ENCODE peak calls at places on chromosomes 7 and 10, in nine cellular contexts. R is activated CD8-positive, alpha-beta memory T cell treated with anti-CD3 and anti-CD28 coated beads for 4 hours; Z is MV-4-11; M is stimulated activated CD8-positive, alpha-beta memory T cell treated with anti-CD3 and anti-CD28 coated beads, Interleukin-2, amount 100 ng/mL, for 48 hours; U is CD4-positive, alpha-beta T cell; T is pancreas; J is substantia nigra; V is activated CD4-positive, alpha-beta memory T cell treated with anti-CD3 and anti-CD28 coated beads, Interleukin-2, amount 10 ng/mL, durations not matched to agents 7 days and 5 days; N is Calu3. Y is an unnamed sample.

GRCh38 chr7:88072036-88072714 is 138.1 kb downstream of the ADAM22 start:
- DNase-seq in R (no peak), Z (no peak), M (no peak), U (no peak), T (no peak), J (no peak), V (no peak), N (no peak), Y (no peak)

GRCh38 chr7:101112233-101112632 is 14.7 kb upstream of the SERPINE1 start:
- DNase-seq in R (no peak), Z (no peak), M (no peak), U (no peak), T (no peak), J (peak; percentile 15), V (no peak), N (no peak), Y (no peak)

GRCh38 chr7:55158541-55158940 is 139.7 kb downstream of the EGFR start:
- DNase-seq in R (no peak), Z (no peak), M (no peak), U (no peak), T (no peak), J (no peak), V (no peak), N (no peak), Y (no peak)

GRCh38 chr10:472241-472910 is 217.1 kb downstream of the DIP2C start:
- DNase-seq in R (no peak), Z (no peak), M (no peak), U (no peak), T (no peak), J (no peak), V (no peak), N (no peak), Y (no peak)

GRCh38 chr7:83468251-83468739 is 180.6 kb downstream of the SEMA3E start:
- DNase-seq in R (no peak), Z (peak; percentile 86), M (no peak), U (no peak), T (no peak), J (peak; percentile 45), V (no peak), N (peak; percentile 83), Y (peak; percentile 82)

GRCh38 chr10:4470231-4470840 is 355.7 kb upstream of the AKR1E2 start:
- DNase-seq in R (no peak), Z (no peak), M (no peak), U (no peak), T (no peak), J (no peak), V (no peak), N (no peak), Y (no peak)

GRCh38 chr7:46006723-46007122 is 85.7 kb upstream of the IGFBP3 start:
- DNase-seq in R (no peak), Z (no peak), M (no peak), U (no peak), T (no peak), J (no peak), V (no peak), N (no peak), Y (no peak)

GRCh38 chr10:93124580-93125318 is 51.1 kb downstream of the CYP26A1 start:
- DNase-seq in R (no peak), Z (peak; percentile 91), M (no peak), U (no peak), T (no peak), J (no peak), V (no peak), N (no peak), Y (no peak)

GRCh38 chr7:37982423-37982822 is 62.0 kb downstream of the EPDR1 start:
- DNase-seq in R (no peak), Z (no peak), M (no peak), U (no peak), T (no peak), J (no peak), V (no peak), N (no peak), Y (no peak)

GRCh38 chr10:26556756-26557640 is 118.9 kb downstream of the APBB1IP start:
- DNase-seq in R (no peak), Z (peak; percentile 54), M (no peak), U (peak; percentile 19), T (no peak), J (no peak), V (peak; percentile 36), N (peak; percentile 44), Y (no peak)

GRCh38 chr7:94298943-94299342 is 95.8 kb upstream of the COL1A2 start:
- DNase-seq in R (no peak), Z (no peak), M (no peak), U (no peak), T (no peak), J (no peak), V (no peak), N (no peak), Y (no peak)

GRCh38 chr7:87475359-87476178 is at the start of gene ABCB4:
- DNase-seq in R (no peak), Z (no peak), M (no peak), U (no peak), T (peak; percentile 54), J (no peak), V (no peak), N (no peak), Y (peak; percentile 74)

GRCh38 chr10:63240807-63241206 is 107.7 kb downstream of the NRBF2 start:
- DNase-seq in R (no peak), Z (no peak), M (no peak), U (no peak), T (no peak), J (no peak), V (no peak), N (no peak), Y (no peak)

Y was measured in left lung.